ENCODE peak calls at places on chromosomes 3 and 15, in eight cellular contexts. K is right lobe of liver, B is A549, Z is upper lobe of left lung, U is heart left ventricle, O is body of pancreas, S is esophagus squamous epithelium, T is IMR-90. G is an unnamed sample.
A peak's percentile ranks its signal among the peaks of the same experiment; 100 is the strongest.

GRCh38 chr3:67481126-67481525 is 173.3 kb downstream of the SUCLG2 start:
- DNase-seq in T (no peak), Z (no peak), S (no peak), O (no peak), U (no peak), K (no peak), B (no peak), G (no peak)

GRCh38 chr15:29945943-29946591 is 123.8 kb upstream of the TJP1 start:
- DNase-seq in S (no peak), B (no peak), Z (no peak), U (no peak), K (no peak), T (peak; percentile 58), O (no peak), G (no peak)

GRCh38 chr15:74786659-74787165 is 4.8 kb downstream of the CSK start:
- DNase-seq in S (no peak), Z (peak; percentile 65), K (peak; percentile 52), O (no peak), U (peak; percentile 77), T (no peak), B (no peak), G (no peak)

GRCh38 chr3:190076138-190076537 is 44.6 kb downstream of the P3H2 start:
- DNase-seq in K (no peak), Z (no peak), T (peak; percentile 21), U (no peak), S (no peak), B (no peak), O (no peak), G (no peak)

GRCh38 chr3:197508924-197509775 is 46.6 kb downstream of the BDH1 start:
- DNase-seq in B (no peak), O (no peak), U (no peak), S (no peak), Z (no peak), K (no peak), T (no peak), G (no peak)

GRCh38 chr3:23264413-23264812 is 61.3 kb downstream of the UBE2E2 start:
- DNase-seq in S (no peak), K (no peak), Z (no peak), U (no peak), O (no peak), T (peak; percentile 80), B (no peak), G (no peak)

GRCh38 chr3:9911863-9912262 is 5.0 kb upstream of the IL17RC start:
- DNase-seq in T (no peak), O (no peak), S (no peak), B (no peak), K (no peak), U (no peak), Z (no peak), G (no peak)

GRCh38 chr3:141012571-141012970 is 38.6 kb upstream of the SPSB4 start:
- DNase-seq in U (no peak), T (no peak), S (no peak), B (no peak), O (no peak), Z (no peak), K (no peak), G (no peak)

GRCh38 chr3:46922871-46923558 is 45.5 kb downstream of the PTH1R start:
- DNase-seq in B (no peak), O (no peak), T (no peak), K (peak; percentile 42), S (no peak), Z (no peak), U (no peak), G (no peak)

GRCh38 chr15:89814112-89814742 is 425 bp downstream of the ANPEP start:
- DNase-seq in U (no peak), K (no peak), B (no peak), T (no peak), O (no peak), S (no peak), Z (peak; percentile 48), G (no peak)
- H3K4me3 ChIP-seq in U (peak overlapping the region; percentile 53), K (peak overlapping the region; percentile 70), B (peak overlapping the region; percentile 84), T (peak overlapping the region; percentile 58), O (peak overlapping the region; percentile 55), S (peak overlapping the region; percentile 50), Z (peak overlapping the region; percentile 51), G (peak overlapping the region; percentile 56)

GRCh38 chr3:55013145-55013544 is 85.3 kb upstream of the LRTM1 start:
- DNase-seq in S (no peak), B (peak; percentile 2), U (no peak), Z (no peak), K (no peak), T (peak; percentile 45), O (no peak), G (no peak)
- TF ChIP-seq CTCF in S (no peak), B (no peak), U (peak; percentile 12), Z (no peak), K (no peak), T (peak; percentile 20), O (no peak), G (no peak)

DNA sequence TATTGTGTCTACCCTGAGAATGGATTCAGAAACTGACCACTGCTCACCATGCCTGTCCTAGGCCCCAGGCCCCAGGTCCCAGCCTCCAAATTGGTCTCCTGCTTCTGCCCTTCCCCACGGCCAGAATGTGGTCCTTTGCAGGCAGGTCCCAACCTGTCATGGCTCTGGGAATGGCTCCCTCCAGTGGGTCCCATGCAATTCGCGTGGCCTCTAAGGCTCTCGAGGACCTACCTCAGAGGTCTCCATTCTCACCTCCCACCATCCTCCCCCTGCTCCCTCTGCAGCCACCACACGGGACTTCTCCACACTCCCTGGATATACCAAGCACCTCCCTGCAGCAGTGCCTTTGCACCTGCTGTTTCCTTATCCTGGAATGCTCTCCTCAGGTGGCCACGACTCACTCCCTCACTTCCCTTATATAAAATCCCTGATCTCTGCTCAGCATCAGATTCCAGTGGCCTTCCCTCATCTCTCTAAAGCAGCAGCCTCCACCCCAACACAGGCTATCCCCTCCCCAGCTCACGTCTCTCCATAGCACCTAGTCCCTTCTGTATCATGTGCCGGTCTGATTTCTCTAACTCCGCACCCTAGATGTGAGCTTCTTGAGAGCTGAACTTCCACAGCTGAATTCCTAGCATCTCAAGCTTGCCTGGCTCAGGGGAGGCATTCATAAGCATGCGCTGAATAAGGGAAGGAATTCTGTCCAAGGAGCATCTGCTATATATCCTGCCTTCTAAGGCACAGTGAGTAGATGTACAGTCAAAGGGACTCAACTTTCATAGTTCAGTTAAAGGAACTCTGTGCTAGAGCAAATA is 56.9 kb downstream of the ARRDC4 start:
- DNase-seq in S (no peak), U (no peak), K (no peak), O (no peak), Z (no peak), B (no peak), T (no peak), G (no peak)
- TF ChIP-seq POLR2A in S (no peak), U (no peak), K (no peak), O (no peak), Z (no peak), B (no peak), T (no peak), G (no peak)

GRCh38 chr15:44738340-44738984 is 2.1 kb downstream of the TRIM69 start:
- DNase-seq in B (peak; percentile 21), Z (no peak), T (peak; percentile 65), K (no peak), O (no peak), U (no peak), S (no peak), G (no peak)
- H3K4me3 ChIP-seq in B (no peak overlapping the region), Z (no peak overlapping the region), T (no peak overlapping the region), K (no peak overlapping the region), O (no peak overlapping the region), U (no peak overlapping the region), S (no peak overlapping the region), G (no peak overlapping the region)

GRCh38 chr3:11662392-11662990 is 18.8 kb upstream of the VGLL4 start:
- DNase-seq in B (peak; percentile 24), Z (no peak), T (no peak), O (no peak), S (no peak), K (no peak), U (no peak), G (no peak)
- TF ChIP-seq CTCF in B (peak; percentile 34), Z (no peak), T (peak; percentile 35), O (no peak), S (peak; percentile 9), K (peak; percentile 16), U (peak; percentile 34), G (no peak)

GRCh38 chr3:38138347-38139190 is at the start of gene MYD88:
- DNase-seq in S (peak; percentile 59), T (peak; percentile 51), K (peak; percentile 84), U (peak; percentile 91), O (peak; percentile 82), Z (peak; percentile 93), B (peak; percentile 55), G (peak; percentile 73)
- TF ChIP-seq POLR2A in S (peak; percentile 85), T (no peak), K (peak; percentile 83), U (peak; percentile 67), O (peak; percentile 50), Z (peak; percentile 91), B (peak; percentile 70), G (no peak)